ENCODE peak calls at places on chromosomes 1 and 21, in four cellular contexts. U is fibroblast of lung; K is stimulated activated CD8-positive, alpha-beta memory T cell treated with anti-CD3 and anti-CD28 coated beads, Interleukin-7, amount 100 ng/mL, for 24 hours; G is NCI-H1417. Z is an unnamed sample.

GRCh38 chr1:15684468-15685283 is 556 bp downstream of the PLEKHM2 start:
- DNase-seq in K (no peak), G (no peak), U (peak; percentile 24), Z (no peak)

GRCh38 chr21:35563885-35564451 is 496.4 kb downstream of the SETD4 start:
- DNase-seq in G (peak; percentile 94), U (peak; percentile 98), K (no peak), Z (no peak)

GRCh38 chr21:19245188-19245580 is 841.6 kb upstream of the TMPRSS15 start:
- DNase-seq in U (no peak), K (no peak), G (no peak), Z (no peak)

GRCh38 chr21:46114963-46115362 is 17.1 kb downstream of the COL6A2 start:
- DNase-seq in K (no peak), U (no peak), G (no peak), Z (peak; percentile 14)

GRCh38 chr1:186093437-186093836 is 281.6 kb downstream of the TPR start:
- DNase-seq in U (peak; percentile 44), G (no peak), K (no peak), Z (no peak)

GRCh38 chr1:14597343-14598006 is 1.0 kb upstream of the KAZN start:
- DNase-seq in U (peak; percentile 39), G (no peak), K (no peak), Z (no peak)

GRCh38 chr1:91697322-91698260 is 188.4 kb downstream of the TGFBR3 start:
- DNase-seq in U (peak; percentile 58), G (no peak), K (no peak), Z (no peak)

GRCh38 chr1:88787023-88787903 is 103.2 kb downstream of the PKN2 start:
- DNase-seq in K (no peak), U (no peak), G (no peak), Z (no peak)

GRCh38 chr21:38067086-38067739 is 151.0 kb upstream of the KCNJ6 start:
- DNase-seq in G (no peak), K (no peak), U (no peak), Z (no peak)

GRCh38 chr1:6317101-6317760 is 56.3 kb upstream of the GPR153 start:
- DNase-seq in U (peak; percentile 27), G (no peak), K (no peak), Z (no peak)

GRCh38 chr21:45870421-45870820 is 111.1 kb upstream of the COL6A1 start:
- DNase-seq in U (no peak), K (no peak), G (no peak), Z (no peak)

GRCh38 chr1:183180213-183180612 is 5.9 kb upstream of the LAMC2 start:
- DNase-seq in U (peak; percentile 91), G (no peak), K (no peak), Z (no peak)

GRCh38 chr1:204499511-204500468 is 5.2 kb upstream of the PIK3C2B start:
- DNase-seq in U (no peak), K (no peak), G (no peak), Z (no peak)

GRCh38 chr1:168092566-168093355 is 44.0 kb downstream of the GPR161 start:
- DNase-seq in U (peak; percentile 33), G (peak; percentile 32), K (no peak), Z (no peak)

GRCh38 chr1:205285391-205286101 is 36.0 kb downstream of the NUAK2 start:
- DNase-seq in G (no peak), K (no peak), U (peak; percentile 62), Z (no peak)

GRCh38 chr21:45127937-45128336 is 53.6 kb downstream of the ADARB1 start:
- DNase-seq in K (no peak), G (no peak), U (no peak), Z (no peak)

GRCh38 chr1:219577331-219577730 is 35.6 kb downstream of the ZC3H11B start:
- DNase-seq in G (no peak), U (no peak), K (no peak), Z (no peak)

GRCh38 chr1:225242611-225243010 is 185.2 kb downstream of the LBR start:
- DNase-seq in K (no peak), U (no peak), G (no peak), Z (no peak)

GRCh38 chr1:1293618-1294249 is 13.5 kb downstream of the SCNN1D start:
- DNase-seq in G (no peak), K (no peak), U (no peak), Z (no peak)

GRCh38 chr1:24770891-24771290 is 25.6 kb downstream of the CLIC4 start:
- DNase-seq in K (no peak), G (no peak), U (peak; percentile 48), Z (no peak)